ENCODE peak calls at places on chromosome X, in ten cellular contexts. N is dorsolateral prefrontal cortex, D is MM.1S, S is lower lobe of right lung, Y is sigmoid colon, T is GM23338, E is transverse colon, O is cardiac muscle cell, H is PC-9, X is H1. B is an unnamed sample.

GRCh38 chrX:20519077-20519617 is 252.4 kb upstream of the RPS6KA3 start:
- DNase-seq in Y (no peak), D (no peak), E (no peak), O (no peak), H (no peak), T (no peak), S (no peak), X (no peak), N (no peak), B (no peak)

GRCh38 chrX:10395179-10395578 is 225.2 kb downstream of the MID1 start:
- DNase-seq in H (no peak), E (no peak), N (no peak), X (no peak), S (no peak), D (no peak), O (no peak), T (no peak), Y (no peak), B (no peak)

GRCh38 chrX:40104649-40105015 is 6.9 kb upstream of the BCOR start:
- DNase-seq in D (peak), S (peak), E (peak), T (no peak), Y (peak), O (peak), N (no peak), H (no peak), X (no peak), B (no peak)

GRCh38 chrX:119758682-119759332 is 419 bp downstream of the SOWAHD start:
- DNase-seq in S (no peak), Y (no peak), O (peak), D (peak), X (no peak), T (peak), E (peak), N (no peak), H (no peak), B (no peak)

GRCh38 chrX:7109838-7110793 is 37.4 kb upstream of the STS start:
- DNase-seq in T (no peak), H (no peak), O (peak), E (no peak), N (no peak), X (no peak), Y (no peak), S (no peak), D (no peak), B (no peak)

GRCh38 chrX:103276581-103277002 is at the start of gene TCEAL5:
- DNase-seq in X (no peak), S (no peak), O (no peak), Y (no peak), T (peak), H (no peak), N (peak), D (no peak), E (no peak), B (no peak)

GRCh38 chrX:109537324-109537665 is 651 bp downstream of the NXT2 start:
- DNase-seq in E (peak), N (no peak), O (peak), D (peak), Y (no peak), X (no peak), H (peak), T (peak), S (no peak), B (peak)

GRCh38 chrX:36961590-36961989 is 46.6 kb upstream of the FAM47C start:
- DNase-seq in H (no peak), S (no peak), O (no peak), N (no peak), T (no peak), E (no peak), Y (no peak), X (no peak), D (no peak), B (no peak)

GRCh38 chrX:107825698-107826285 is at the start of gene MID2:
- DNase-seq in S (peak), D (peak), Y (peak), E (peak), X (no peak), H (peak), O (peak), N (no peak), T (peak), B (peak)

GRCh38 chrX:123590842-123591491 is 141.9 kb downstream of the THOC2 start:
- DNase-seq in N (no peak), X (no peak), Y (no peak), T (no peak), D (peak), H (no peak), O (no peak), S (no peak), E (no peak), B (peak)

GRCh38 chrX:72137846-72138455 is 6.2 kb upstream of the RTL5 start:
- DNase-seq in S (no peak), T (no peak), N (no peak), E (no peak), H (no peak), D (no peak), Y (no peak), O (no peak), X (no peak), B (no peak)

GRCh38 chrX:72037601-72038000 is 94.1 kb downstream of the RTL5 start:
- DNase-seq in Y (peak), H (no peak), N (no peak), E (no peak), X (no peak), O (no peak), D (no peak), T (no peak), S (no peak), B (no peak)

GRCh38 chrX:19611636-19612376 is 96.5 kb upstream of the MAP3K15 start:
- DNase-seq in E (no peak), N (no peak), X (no peak), S (no peak), D (no peak), T (no peak), H (no peak), O (no peak), Y (no peak), B (no peak)

GRCh38 chrX:13101439-13102139 is 57.2 kb upstream of the FAM9C start:
- DNase-seq in T (no peak), S (peak), H (peak), O (no peak), Y (peak), X (no peak), N (no peak), E (peak), D (no peak), B (peak)
- H3K27ac ChIP-seq in T (no peak), S (peak), H (peak), O (no peak), Y (peak), X (no peak), N (no peak), E (peak), D (no peak), B (peak)

GRCh38 chrX:43166874-43167273 is 388.9 kb upstream of the PPP1R2C start:
- DNase-seq in Y (no peak), O (no peak), S (no peak), D (no peak), H (no peak), T (no peak), E (no peak), X (no peak), N (no peak), B (no peak)

GRCh38 chrX:43165343-43165920 is 387.5 kb upstream of the PPP1R2C start:
- DNase-seq in E (no peak), N (no peak), D (no peak), O (no peak), H (no peak), S (no peak), T (no peak), Y (no peak), X (no peak), B (no peak)
- TF ChIP-seq CTCF in E (no peak), N (no peak), D (no peak), O (no peak), H (no peak), S (no peak), T (no peak), Y (no peak), X (no peak), B (no peak)

GRCh38 chrX:81378550-81378949 is 176.6 kb downstream of the SH3BGRL start:
- DNase-seq in Y (no peak), N (no peak), H (no peak), X (no peak), O (no peak), T (no peak), E (no peak), D (no peak), S (no peak), B (no peak)

DNA sequence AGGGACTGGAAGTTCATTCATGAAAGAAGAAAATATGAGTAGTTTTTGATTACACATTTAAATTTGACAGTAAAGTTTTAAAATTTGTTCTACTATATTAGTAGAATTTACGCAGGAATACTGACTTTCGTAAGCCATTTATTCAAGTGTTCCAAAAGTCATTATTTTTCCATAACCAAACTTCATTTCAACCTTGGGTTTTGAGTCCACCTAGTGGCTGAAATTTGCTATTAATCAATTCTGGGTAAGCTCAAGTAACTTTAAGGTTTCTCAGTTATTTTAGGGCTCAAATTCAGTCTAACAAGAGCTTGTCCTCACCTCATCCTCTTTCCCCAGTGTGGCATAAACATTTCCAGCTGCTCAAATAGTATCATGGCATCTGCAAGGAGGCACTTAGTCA is 175.4 kb downstream of the SH3BGRL start:
- DNase-seq in D (peak), T (peak), N (no peak), S (no peak), X (no peak), H (no peak), O (peak), E (no peak), Y (no peak), B (peak)
- H3K27ac ChIP-seq in D (no peak), T (no peak), N (no peak), S (no peak), X (no peak), H (no peak), O (no peak), E (no peak), Y (no peak), B (no peak)

GRCh38 chrX:86711531-86712180 is 563.4 kb downstream of the DACH2 start:
- DNase-seq in S (no peak), T (no peak), D (no peak), H (no peak), N (no peak), E (no peak), Y (no peak), X (no peak), O (no peak), B (no peak)
- TF ChIP-seq CTCF in S (no peak), T (no peak), D (no peak), H (no peak), N (no peak), E (no peak), Y (no peak), X (no peak), O (no peak), B (no peak)

GRCh38 chrX:30779453-30780030 is 109.5 kb downstream of the TAB3 start:
- DNase-seq in N (no peak), X (no peak), O (no peak), E (no peak), S (no peak), Y (no peak), H (no peak), D (no peak), T (no peak), B (no peak)

GRCh38 chrX:30786374-30786773 is 102.7 kb downstream of the TAB3 start:
- DNase-seq in H (no peak), T (no peak), O (no peak), D (no peak), X (no peak), Y (no peak), S (no peak), E (no peak), N (no peak), B (peak)

GRCh38 chrX:30787012-30787411 is 102.0 kb downstream of the TAB3 start:
- DNase-seq in Y (peak), S (no peak), N (no peak), X (no peak), E (no peak), D (no peak), T (no peak), H (no peak), O (no peak), B (no peak)

GRCh38 chrX:30777575-30777974 is 111.5 kb downstream of the TAB3 start:
- DNase-seq in D (no peak), E (no peak), T (no peak), N (no peak), O (no peak), Y (no peak), S (no peak), H (no peak), X (no peak), B (no peak)

GRCh38 chrX:30781711-30782444 is 107.2 kb downstream of the TAB3 start:
- DNase-seq in Y (no peak), D (no peak), N (no peak), X (no peak), E (no peak), S (no peak), H (no peak), T (no peak), O (no peak), B (no peak)
- H3K27ac ChIP-seq in Y (no peak), D (no peak), N (no peak), X (no peak), E (no peak), S (no peak), H (no peak), T (no peak), O (no peak), B (no peak)

GRCh38 chrX:130108647-130109428 is 1.5 kb downstream of the ELF4 start:
- DNase-seq in O (no peak), Y (no peak), H (peak), X (no peak), E (peak), N (no peak), S (peak), T (no peak), D (no peak), B (peak)
- TF ChIP-seq CTCF in O (peak), Y (no peak), H (no peak), X (no peak), E (no peak), N (no peak), S (no peak), T (no peak), D (no peak), B (no peak)

B was measured in RWPE1.